ENCODE peak calls at places on chromosomes 5 and 9, in six cellular contexts. T is skeletal muscle cell, X is lung, O is pancreas, H is ELR, I is GM12865. L is an unnamed sample.

GRCh38 chr5:79255786-79256557 is 20.0 kb downstream of the JMY start:
- DNase-seq in T (no peak), I (peak), O (peak), H (peak), X (no peak), L (peak)

GRCh38 chr9:92547356-92547755 is 11.6 kb upstream of the ECM2 start:
- DNase-seq in T (no peak), X (no peak), H (no peak), O (no peak), I (no peak), L (no peak)

GRCh38 chr9:95927288-95928004 is 52.0 kb downstream of the ERCC6L2 start:
- DNase-seq in H (no peak), T (no peak), X (no peak), O (no peak), I (no peak), L (no peak)

GRCh38 chr9:93675336-93676150 is 99.2 kb downstream of the PHF2 start:
- DNase-seq in H (no peak), T (no peak), I (no peak), X (no peak), O (peak), L (no peak)

GRCh38 chr5:134466241-134467069 is 54.8 kb upstream of the CDKN2AIPNL start:
- DNase-seq in I (peak), O (peak), X (peak), H (peak), T (peak), L (peak)

GRCh38 chr9:136693490-136694162 is 6.4 kb upstream of the AGPAT2 start:
- DNase-seq in O (peak), I (no peak), H (peak), X (peak), T (no peak), L (peak)

GRCh38 chr9:114481789-114482188 is 23.5 kb downstream of the WHRN start:
- DNase-seq in X (no peak), I (no peak), O (no peak), T (no peak), H (no peak), L (no peak)

GRCh38 chr5:126464959-126465358 is 41.8 kb downstream of the GRAMD2B start:
- DNase-seq in X (no peak), I (no peak), H (no peak), O (peak), T (no peak), L (peak)

GRCh38 chr9:16571127-16571848 is 299.2 kb downstream of the BNC2 start:
- DNase-seq in T (peak), I (no peak), X (no peak), O (no peak), H (no peak), L (no peak)

GRCh38 chr5:126633552-126633951 is 32.8 kb downstream of the PHAX start:
- DNase-seq in X (no peak), O (no peak), T (no peak), I (no peak), H (no peak), L (no peak)

GRCh38 chr5:180491496-180491895 is 2.7 kb upstream of the CNOT6 start:
- DNase-seq in X (no peak), I (no peak), H (no peak), T (no peak), O (no peak), L (no peak)

GRCh38 chr9:105046907-105047651 is 119.1 kb upstream of the ABCA1 start:
- DNase-seq in O (no peak), I (no peak), H (no peak), T (no peak), X (no peak), L (no peak)

GRCh38 chr5:4531756-4532704 is 608.1 kb upstream of the ADAMTS16 start:
- DNase-seq in I (no peak), T (no peak), O (no peak), X (no peak), H (no peak), L (no peak)

GRCh38 chr5:14364576-14365472 is 216.8 kb upstream of the OTULINL start:
- DNase-seq in T (no peak), I (no peak), H (peak), O (peak), X (no peak), L (peak)

GRCh38 chr5:107964722-107965121 is 294.0 kb upstream of the EFNA5 start:
- DNase-seq in O (no peak), I (no peak), T (no peak), H (no peak), X (no peak), L (no peak)

GRCh38 chr9:130846487-130847305 is 11.6 kb downstream of the ABL1 start:
- DNase-seq in I (no peak), X (no peak), O (peak), H (peak), T (no peak), L (peak)

GRCh38 chr5:142874537-142874936 is 104.4 kb downstream of the ARHGAP26 start:
- DNase-seq in O (peak), T (peak), X (peak), H (peak), I (no peak), L (peak)

GRCh38 chr5:61342066-61342465 is 10.0 kb downstream of the ZSWIM6 start:
- DNase-seq in X (no peak), T (no peak), I (no peak), O (no peak), H (peak), L (no peak)

GRCh38 chr5:6814816-6815215 is 101.6 kb downstream of the TENT4A start:
- DNase-seq in H (no peak), T (no peak), X (no peak), I (no peak), O (no peak), L (no peak)

GRCh38 chr5:103942587-103943186 is 380.1 kb upstream of the NUDT12 start:
- DNase-seq in T (no peak), O (no peak), I (no peak), H (peak), X (no peak), L (no peak)

GRCh38 chr5:37626266-37626665 is 213.6 kb downstream of the GDNF start:
- DNase-seq in I (no peak), O (no peak), X (no peak), T (no peak), H (no peak), L (no peak)

GRCh38 chr9:110969971-110970381 is 68.3 kb downstream of the LPAR1 start:
- DNase-seq in H (peak), X (no peak), T (peak), I (no peak), O (no peak), L (no peak)

L was measured in thyroid gland.